ENCODE peak calls at places on chromosomes 16 and 17, in five cellular contexts. G, H, R, D and P are unnamed samples.

GRCh38 chr17:63366238-63366561 is 79.9 kb downstream of the CYB561 start:
- DNase-seq in H (no peak), G (no peak), D (no peak), R (no peak), P (no peak)

GRCh38 chr17:38428150-38428642 is at the start of gene ARHGAP23:
- DNase-seq in H (peak), R (peak), D (peak), G (no peak), P (no peak)

GRCh38 chr17:64128787-64129514 is 993 bp downstream of the ERN1 start:
- DNase-seq in G (no peak), D (no peak), R (no peak), H (peak), P (peak)

GRCh38 chr17:6187836-6188235 is 117.7 kb downstream of the WSCD1 start:
- DNase-seq in R (no peak), H (no peak), D (no peak), G (no peak), P (no peak)

GRCh38 chr17:67215991-67216421 is 29.0 kb downstream of the HELZ start:
- DNase-seq in D (no peak), R (no peak), G (no peak), H (no peak), P (no peak)

GRCh38 chr17:68684860-68685493 is 83.8 kb upstream of the FAM20A start:
- DNase-seq in H (no peak), D (no peak), R (no peak), G (no peak), P (no peak)

GRCh38 chr16:77585852-77586251 is 136.5 kb upstream of the NUDT7 start:
- DNase-seq in H (no peak), R (no peak), D (no peak), G (no peak), P (no peak)

GRCh38 chr17:63425478-63425877 is 20.6 kb downstream of the CYB561 start:
- DNase-seq in R (peak), G (peak), D (peak), H (peak), P (peak)

GRCh38 chr16:35208001-35208935 is 1748.9 kb downstream of the TP53TG3F start:
- DNase-seq in R (no peak), H (no peak), G (no peak), D (no peak), P (no peak)

GRCh38 chr16:48447428-48447827 is 62.2 kb upstream of the SIAH1 start:
- DNase-seq in G (no peak), D (no peak), H (no peak), R (no peak), P (no peak)

GRCh38 chr17:43356999-43357398 is 41.8 kb upstream of the ARL4D start:
- DNase-seq in H (no peak), D (no peak), R (no peak), G (no peak), P (no peak)

GRCh38 chr17:82396601-82397435 is 21.3 kb upstream of the HEXD start:
- DNase-seq in G (no peak), D (peak), R (no peak), H (no peak), P (peak)

GRCh38 chr17:31320791-31321190 is 631 bp downstream of the EVI2A start:
- DNase-seq in G (no peak), R (no peak), H (no peak), D (no peak), P (no peak)

GRCh38 chr16:86245895-86246294 is 264.4 kb upstream of the FOXF1 start:
- DNase-seq in G (no peak), D (no peak), R (no peak), H (no peak), P (no peak)

GRCh38 chr16:85017603-85018002 is 6.3 kb upstream of the ZDHHC7 start:
- DNase-seq in D (no peak), H (no peak), G (no peak), R (no peak), P (no peak)

GRCh38 chr17:35645923-35646322 is 58.8 kb downstream of the AP2B1 start:
- DNase-seq in H (no peak), G (no peak), D (no peak), R (no peak), P (no peak)

GRCh38 chr16:89924298-89924924 is 1.3 kb downstream of the TUBB3 start:
- DNase-seq in H (no peak), G (no peak), R (peak), D (peak), P (peak)

GRCh38 chr17:16100737-16101400 is 101.2 kb downstream of the TTC19 start:
- DNase-seq in H (no peak), R (no peak), D (no peak), G (no peak), P (no peak)
- TF ChIP-seq CTCF in H (no peak), R (no peak), D (peak), G (no peak), P (no peak)

GRCh38 chr17:703081-703875 is 11.4 kb downstream of the VPS53 start:
- DNase-seq in G (no peak), H (no peak), R (no peak), D (no peak), P (no peak)

GRCh38 chr17:697682-698081 is 17.0 kb downstream of the VPS53 start:
- DNase-seq in H (no peak), D (no peak), R (no peak), G (no peak), P (no peak)

GRCh38 chr17:699350-699749 is 15.3 kb downstream of the VPS53 start:
- DNase-seq in D (peak), H (no peak), R (no peak), G (no peak), P (no peak)

GRCh38 chr17:704111-704864 is 10.4 kb downstream of the VPS53 start:
- DNase-seq in H (no peak), G (no peak), D (peak), R (no peak), P (no peak)

DNA sequence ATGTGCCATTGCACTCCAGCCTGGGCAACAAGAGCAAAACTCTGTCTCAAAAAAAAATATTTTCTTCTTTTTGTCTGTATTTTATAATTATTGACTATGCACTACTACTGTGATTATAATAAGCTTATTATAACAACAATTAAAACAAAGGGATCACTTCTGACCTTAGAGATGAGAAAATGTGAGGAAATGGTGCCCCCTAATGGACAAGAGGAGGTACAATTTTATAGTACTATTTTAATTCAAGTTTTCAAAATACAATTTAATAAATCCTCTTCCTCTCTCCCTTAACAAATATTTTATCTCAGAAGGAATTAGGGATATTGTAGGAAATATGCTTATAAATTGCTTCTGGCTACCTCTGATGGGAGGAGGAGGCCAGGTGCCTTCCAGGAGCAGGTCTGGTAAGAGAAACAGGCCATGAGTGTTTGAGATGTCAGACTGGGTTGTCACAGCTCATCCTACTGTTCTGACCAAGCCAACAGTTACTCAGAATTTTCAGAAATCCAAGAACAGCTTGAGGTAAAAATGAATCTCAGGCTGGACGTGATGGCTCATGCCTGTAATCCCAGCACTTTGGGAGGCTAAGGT is 14.0 kb downstream of the VPS53 start:
- DNase-seq in R (peak), H (no peak), D (peak), G (no peak), P (no peak)
- TF ChIP-seq CTCF in R (peak), H (peak), D (peak), G (peak), P (no peak)

GRCh38 chr17:59451706-59452105 is 113.7 kb upstream of the DHX40 start:
- DNase-seq in H (no peak), G (no peak), R (no peak), D (no peak), P (no peak)
- TF ChIP-seq CTCF in H (no peak), G (no peak), R (no peak), D (no peak), P (no peak)

DNA sequence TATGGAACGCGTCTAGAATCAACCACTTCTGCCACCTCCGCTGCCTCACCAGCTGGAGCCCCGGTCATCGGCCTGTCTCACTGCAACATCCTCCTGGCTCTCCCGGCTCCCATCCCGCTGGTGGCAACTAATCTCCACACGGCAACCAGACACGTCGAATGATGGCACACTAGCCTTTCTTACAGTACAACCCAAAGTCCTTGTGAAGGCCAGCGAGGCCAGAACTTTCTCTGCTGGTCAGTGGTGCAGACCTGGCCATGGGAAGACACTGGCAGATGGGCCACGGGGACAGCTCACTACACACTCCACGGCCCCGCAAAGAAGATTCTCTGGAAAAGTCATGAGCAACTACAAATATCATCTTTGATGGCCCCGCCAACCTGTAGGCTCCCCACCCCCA is 117.6 kb downstream of the RMI2 start:
- DNase-seq in H (no peak), G (no peak), R (no peak), D (no peak), P (no peak)
- TF ChIP-seq CTCF in H (no peak), G (no peak), R (no peak), D (no peak), P (no peak)

GRCh38 chr17:2337811-2338657 is 733 bp downstream of the SGSM2 start:
- DNase-seq in R (peak), D (peak), H (peak), G (no peak), P (peak)
- TF ChIP-seq CTCF in R (no peak), D (no peak), H (no peak), G (no peak), P (no peak)

DNA sequence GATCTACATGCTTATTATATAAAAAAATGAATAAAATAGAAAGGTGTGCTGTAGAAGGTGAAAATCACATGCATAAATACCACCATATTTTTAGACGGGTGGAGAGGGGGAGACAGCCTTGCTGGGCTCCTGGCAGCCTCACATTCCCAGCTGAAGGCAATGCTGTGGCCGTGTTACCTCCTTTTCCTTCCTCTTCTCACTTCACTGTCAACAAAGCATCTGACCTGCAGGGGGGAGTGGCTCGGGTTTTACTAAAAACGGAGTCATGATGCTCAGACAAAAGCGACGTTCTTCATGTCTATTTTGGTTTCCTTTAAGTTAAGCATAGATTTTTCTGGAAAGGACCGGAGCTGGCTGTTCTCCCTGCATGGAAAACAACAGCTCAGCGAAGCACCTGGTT is 5.6 kb upstream of the RPTOR start:
- DNase-seq in D (no peak), R (peak), H (no peak), G (no peak), P (no peak)
- TF ChIP-seq CTCF in D (no peak), R (no peak), H (no peak), G (no peak), P (no peak)